ENCODE peak calls at places on chromosomes 4 and X, in four cellular contexts. A is suprapubic skin, V is tibial nerve, L is esophagus muscularis mucosa. D is an unnamed sample.

GRCh38 chr4:121789960-121790829 is 10.9 kb upstream of the EXOSC9 start:
- DNase-seq in A (no peak), V (no peak), L (no peak), D (no peak)

GRCh38 chr4:133377286-133377685 is 228.2 kb downstream of the PCDH10 start:
- DNase-seq in A (no peak), V (no peak), L (no peak), D (no peak)

GRCh38 chrX:26918633-26919032 is 544.5 kb downstream of the PPP4R3C start:
- DNase-seq in A (no peak), V (no peak), L (no peak), D (no peak)

GRCh38 chr4:3708103-3708510 is 58.1 kb upstream of the ADRA2C start:
- DNase-seq in A (peak), V (no peak), L (no peak), D (no peak)

GRCh38 chrX:2498781-2499302 is 1.9 kb downstream of the DHRSX start:
- DNase-seq in A (no peak), V (no peak), L (no peak), D (no peak)

GRCh38 chrX:136711147-136711546 is 63.2 kb downstream of the CD40LG start:
- DNase-seq in A (no peak), V (peak), L (no peak), D (peak)

GRCh38 chr4:188695261-188695660 is 556.0 kb downstream of the TRIML1 start:
- DNase-seq in A (no peak), V (no peak), L (no peak), D (no peak)

GRCh38 chrX:134780908-134781307 is 122.6 kb upstream of the PLAC1 start:
- DNase-seq in A (no peak), V (no peak), L (no peak), D (no peak)

GRCh38 chr4:7070729-7071511 is 3.1 kb upstream of the GRPEL1 start:
- DNase-seq in A (peak), V (peak), L (peak), D (peak)

GRCh38 chrX:150849996-150850720 is 48.3 kb downstream of the CD99L2 start:
- DNase-seq in A (no peak), V (no peak), L (no peak), D (no peak)

GRCh38 chrX:17174671-17175070 is 200.3 kb upstream of the NHS start:
- DNase-seq in A (no peak), V (no peak), L (no peak), D (peak)

GRCh38 chr4:95507147-95507546 is 41.6 kb downstream of the UNC5C start:
- DNase-seq in A (no peak), V (no peak), L (no peak), D (no peak)

GRCh38 chr4:77564231-77564630 is 41.4 kb upstream of the CXCL13 start:
- DNase-seq in A (no peak), V (peak), L (no peak), D (no peak)

GRCh38 chr4:93828332-93828829 is at the start of gene ATOH1:
- DNase-seq in A (no peak), V (no peak), L (no peak), D (no peak)

GRCh38 chrX:66489339-66489738 is 149.5 kb downstream of the EDA2R start:
- DNase-seq in A (no peak), V (no peak), L (no peak), D (no peak)

GRCh38 chr4:139315221-139315675 is 13.0 kb upstream of the NDUFC1 start:
- DNase-seq in A (no peak), V (no peak), L (no peak), D (no peak)

GRCh38 chr4:139719381-139720101 is 53.9 kb downstream of the MGST2 start:
- DNase-seq in A (no peak), V (no peak), L (no peak), D (no peak)

GRCh38 chr4:16125571-16126445 is 42.0 kb upstream of the PROM1 start:
- DNase-seq in A (no peak), V (no peak), L (no peak), D (no peak)

GRCh38 chrX:73850124-73851013 is 287.4 kb downstream of the CHIC1 start:
- DNase-seq in A (no peak), V (no peak), L (no peak), D (no peak)

GRCh38 chr4:8433181-8433580 is 7.3 kb downstream of the ACOX3 start:
- DNase-seq in A (no peak), V (no peak), L (no peak), D (no peak)

GRCh38 chr4:8435656-8436121 is 4.8 kb downstream of the ACOX3 start:
- DNase-seq in A (no peak), V (no peak), L (no peak), D (no peak)

GRCh38 chr4:8438743-8439142 is 1.8 kb downstream of the ACOX3 start:
- DNase-seq in A (no peak), V (no peak), L (no peak), D (no peak)

GRCh38 chr4:8431553-8431952 is 9.0 kb downstream of the ACOX3 start:
- DNase-seq in A (no peak), V (no peak), L (no peak), D (no peak)

DNA sequence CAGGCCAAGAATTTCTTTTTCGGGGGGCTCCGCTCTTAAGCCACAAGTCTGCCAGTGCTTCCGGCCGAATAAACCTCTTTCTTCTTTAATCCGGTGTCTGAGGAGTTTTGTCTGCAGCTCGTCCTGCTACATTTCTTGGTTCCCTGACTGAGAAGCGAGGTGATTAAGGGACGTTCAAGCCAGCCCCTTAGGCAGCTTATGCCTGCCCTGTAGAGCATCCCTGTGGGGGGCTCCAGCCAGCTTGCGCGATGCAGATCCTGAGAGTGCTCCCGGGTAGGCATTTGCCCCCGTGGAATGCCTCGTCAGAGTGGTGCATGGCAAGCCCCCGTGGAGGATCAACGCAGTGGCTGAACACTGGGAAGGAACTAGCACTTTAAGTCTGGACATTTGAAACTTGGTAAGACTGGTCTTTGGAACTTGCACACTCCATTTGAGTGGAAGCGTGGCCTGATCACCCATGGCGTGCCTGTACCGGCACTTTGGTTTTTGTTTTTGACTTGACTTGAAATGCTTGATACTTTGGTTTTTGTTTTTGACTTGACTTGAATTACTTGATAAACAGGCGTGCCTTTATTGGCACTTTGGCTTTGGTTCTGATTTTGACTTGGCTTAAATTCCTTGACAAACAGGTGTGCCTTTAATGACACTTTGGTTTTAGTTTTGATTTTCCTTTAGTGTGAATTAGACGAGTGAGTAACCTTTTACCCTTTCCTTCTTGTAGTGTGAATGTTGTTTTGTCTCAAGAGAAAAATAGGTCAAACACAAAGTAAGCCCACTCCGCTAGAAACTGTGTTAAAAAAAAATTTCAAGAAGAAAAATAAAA is 6.1 kb downstream of the ACOX3 start:
- DNase-seq in A (no peak), V (no peak), L (no peak), D (no peak)
- H3K27ac ChIP-seq in A (peak), V (no peak), L (no peak), D (no peak)

GRCh38 chr4:119580293-119580692 is 48.3 kb downstream of the PDE5A start:
- DNase-seq in A (no peak), V (no peak), L (no peak), D (no peak)

GRCh38 chr4:119581480-119581879 is 47.1 kb downstream of the PDE5A start:
- DNase-seq in A (no peak), V (no peak), L (no peak), D (no peak)

GRCh38 chr4:119585771-119586170 is 42.8 kb downstream of the PDE5A start:
- DNase-seq in A (no peak), V (no peak), L (no peak), D (no peak)

GRCh38 chr4:119579823-119580222 is 48.8 kb downstream of the PDE5A start:
- DNase-seq in A (no peak), V (no peak), L (no peak), D (no peak)
- H3K27ac ChIP-seq in A (no peak), V (no peak), L (peak), D (no peak)

GRCh38 chr4:153465922-153466636 is at the start of gene TMEM131L:
- DNase-seq in A (peak), V (peak), L (peak), D (peak)

GRCh38 chr4:153467897-153468262 is 1.7 kb downstream of the TMEM131L start:
- DNase-seq in A (no peak), V (no peak), L (no peak), D (no peak)

GRCh38 chr4:153467154-153467896 is 1.2 kb downstream of the TMEM131L start:
- DNase-seq in A (no peak), V (no peak), L (no peak), D (no peak)

GRCh38 chr4:153466637-153467153 is 535 bp downstream of the TMEM131L start:
- DNase-seq in A (no peak), V (no peak), L (no peak), D (no peak)

DNA sequence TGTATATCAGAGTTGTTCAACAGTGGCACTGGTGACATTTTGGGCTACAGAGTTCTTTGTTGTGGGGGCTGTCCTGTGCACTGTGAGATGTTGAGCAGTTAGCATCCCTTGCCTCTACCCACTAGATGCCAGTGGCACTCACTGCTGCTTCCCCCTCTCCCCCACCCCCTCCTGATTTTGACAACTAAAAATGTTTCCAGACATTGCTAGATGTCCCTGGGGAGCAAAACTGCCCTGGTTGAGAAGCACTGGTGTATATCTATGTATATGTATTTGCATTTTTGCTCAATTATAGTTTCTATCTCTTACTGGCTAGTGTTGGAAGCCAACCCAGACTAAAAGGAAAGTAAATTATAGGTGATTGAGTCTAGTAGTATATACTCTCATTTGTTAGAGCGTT is 2.4 kb downstream of the TMEM131L start:
- DNase-seq in A (no peak), V (no peak), L (no peak), D (no peak)
- H3K27ac ChIP-seq in A (no peak), V (peak), L (peak), D (no peak)

DNA sequence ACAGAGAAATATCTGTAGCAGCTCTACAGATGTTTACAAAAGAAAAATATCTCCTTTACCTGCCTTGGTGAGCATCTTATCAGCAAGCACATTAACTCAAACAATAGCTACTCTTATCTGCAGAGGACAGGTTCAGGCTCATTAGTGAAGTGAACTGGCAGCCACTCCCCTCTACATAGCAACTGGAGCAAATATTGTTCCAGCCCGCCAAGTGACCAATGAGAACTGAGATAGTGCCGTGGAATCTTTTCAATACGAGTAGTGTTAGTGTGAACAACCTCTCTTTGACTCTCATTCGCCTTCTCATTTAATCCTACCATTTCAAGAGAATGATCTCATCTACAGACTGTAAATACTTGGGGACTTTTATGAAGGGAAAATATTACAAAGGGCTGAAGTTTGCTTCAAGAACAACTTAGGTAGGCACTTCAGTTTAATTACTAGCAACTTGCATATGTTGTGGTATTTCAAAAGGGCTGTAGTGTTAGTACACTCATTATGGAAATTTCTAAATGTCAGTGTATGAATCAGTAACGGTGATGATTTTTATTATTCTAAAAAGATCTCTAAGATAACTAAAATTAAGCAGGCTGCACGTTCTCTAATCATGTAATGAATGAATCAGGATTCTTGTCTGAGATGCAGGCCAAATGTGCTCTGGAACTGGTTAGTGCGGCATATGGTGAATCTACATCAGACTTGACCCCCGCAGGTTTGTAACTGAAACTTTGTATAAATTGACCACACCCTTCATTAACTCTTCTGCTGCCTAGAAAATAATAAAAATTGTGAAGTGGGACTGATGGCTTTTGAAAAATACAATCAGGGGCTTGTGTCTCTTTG is 72.4 kb downstream of the PALLD start:
- DNase-seq in A (no peak), V (no peak), L (no peak), D (no peak)
- H3K27ac ChIP-seq in A (peak), V (no peak), L (no peak), D (no peak)

DNA sequence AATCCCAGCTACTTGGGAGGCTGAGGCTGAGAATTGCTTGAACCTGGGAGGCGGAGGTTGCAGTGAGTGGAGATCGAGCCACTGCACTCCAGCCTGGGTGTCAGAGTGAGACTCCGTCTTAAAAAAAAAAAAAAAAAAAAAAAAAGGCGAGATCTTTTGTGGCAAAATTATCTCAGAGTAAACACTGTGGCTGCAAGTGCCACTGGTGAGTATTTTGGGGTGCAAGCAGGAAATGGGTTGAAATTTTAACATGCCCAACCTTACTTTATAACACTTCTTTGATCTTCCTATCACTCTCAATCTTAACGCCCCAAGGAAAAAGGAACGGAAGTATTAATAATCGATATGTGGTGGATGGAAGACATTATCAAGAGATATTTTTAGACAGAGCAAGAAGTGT is 32.1 kb downstream of the SLC34A2 start:
- DNase-seq in A (no peak), V (no peak), L (no peak), D (no peak)
- H3K27ac ChIP-seq in A (no peak), V (no peak), L (no peak), D (no peak)

GRCh38 chr4:151407018-151407417 is 2.0 kb upstream of the FHIP1A start:
- DNase-seq in A (no peak), V (no peak), L (no peak), D (no peak)
- H3K27ac ChIP-seq in A (no peak), V (no peak), L (no peak), D (no peak)

DNA sequence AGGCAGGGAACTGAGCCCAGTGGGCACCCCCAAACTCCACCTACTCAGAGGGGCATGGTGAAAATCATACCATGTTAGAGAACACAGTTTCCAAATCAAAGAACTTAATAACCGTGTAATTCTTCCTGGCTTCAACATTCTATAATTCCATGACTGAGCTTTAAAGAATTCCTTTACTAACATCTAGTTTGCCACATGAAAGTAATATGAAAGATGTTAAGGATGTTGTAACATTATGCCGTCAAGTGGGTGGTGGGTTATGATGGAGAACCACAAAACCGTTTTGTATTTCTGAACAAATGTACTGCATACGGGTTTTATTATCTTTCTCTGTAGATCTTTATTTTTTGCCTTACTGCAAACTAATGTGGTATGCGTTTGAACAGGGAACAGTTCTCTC is 549.0 kb upstream of the MAGEB2 start:
- DNase-seq in A (no peak), V (no peak), L (no peak), D (no peak)
- H3K27ac ChIP-seq in A (no peak), V (no peak), L (no peak), D (no peak)

GRCh38 chr4:55925235-55925634 is 23.5 kb upstream of the CEP135 start:
- DNase-seq in A (no peak), V (no peak), L (no peak), D (no peak)
- H3K27ac ChIP-seq in A (no peak), V (no peak), L (no peak), D (no peak)

GRCh38 chr4:158811216-158811540 is 42.4 kb downstream of the FNIP2 start:
- DNase-seq in A (no peak), V (no peak), L (no peak), D (no peak)

GRCh38 chr4:158810487-158811215 is 41.8 kb downstream of the FNIP2 start:
- DNase-seq in A (peak), V (no peak), L (peak), D (no peak)

GRCh38 chr4:158812133-158812532 is 43.3 kb downstream of the FNIP2 start:
- DNase-seq in A (no peak), V (no peak), L (no peak), D (no peak)

GRCh38 chr4:158812543-158812942 is 43.7 kb downstream of the FNIP2 start:
- DNase-seq in A (no peak), V (no peak), L (no peak), D (no peak)

GRCh38 chr4:158811704-158812103 is 42.9 kb downstream of the FNIP2 start:
- DNase-seq in A (no peak), V (no peak), L (no peak), D (no peak)
- H3K27ac ChIP-seq in A (peak), V (peak), L (peak), D (peak)